ENCODE peak calls at places on chromosomes 16 and 17, in six cellular contexts. Q is GM12865, L is AG04449, P is prostate gland, A is neural progenitor cell, G is suprapubic skin. W is an unnamed sample.

GRCh38 chr16:67423634-67424575 is 7.0 kb upstream of the HSD11B2 start:
- DNase-seq in Q (no peak), L (no peak), P (peak), A (peak), G (no peak), W (no peak)

GRCh38 chr17:65287040-65287439 is 149.9 kb downstream of the RGS9 start:
- DNase-seq in Q (no peak), L (no peak), P (no peak), A (no peak), G (no peak), W (peak)

GRCh38 chr17:64216385-64217248 is 46.4 kb downstream of the TEX2 start:
- DNase-seq in Q (peak), L (no peak), P (no peak), A (peak), G (no peak), W (peak)

GRCh38 chr17:48149174-48150106 is 41.9 kb downstream of the SNX11 start:
- DNase-seq in Q (no peak), L (no peak), P (no peak), A (peak), G (no peak), W (no peak)

GRCh38 chr16:50448981-50449380 is 80.2 kb upstream of the BRD7 start:
- DNase-seq in Q (no peak), L (no peak), P (no peak), A (no peak), G (no peak), W (no peak)

GRCh38 chr17:34798581-34798980 is 162.7 kb downstream of the CCT6B start:
- DNase-seq in Q (no peak), L (no peak), P (no peak), A (peak), G (no peak), W (no peak)

GRCh38 chr16:89971495-89972243 is 23.1 kb downstream of the DEF8 start:
- DNase-seq in Q (peak), L (no peak), P (no peak), A (no peak), G (no peak), W (no peak)

GRCh38 chr16:56871172-56871593 is 6.2 kb downstream of the SLC12A3 start:
- DNase-seq in Q (peak), L (no peak), P (peak), A (no peak), G (no peak), W (no peak)

GRCh38 chr17:68981288-68981687 is 26.1 kb upstream of the ABCA8 start:
- DNase-seq in Q (peak), L (no peak), P (no peak), A (no peak), G (no peak), W (peak)

GRCh38 chr17:33234930-33235685 is 58.0 kb downstream of the ASIC2 start:
- DNase-seq in Q (peak), L (peak), P (peak), A (no peak), G (peak), W (peak)

GRCh38 chr16:81831722-81832126 is 52.6 kb downstream of the PLCG2 start:
- DNase-seq in Q (peak), L (no peak), P (peak), A (no peak), G (no peak), W (no peak)

GRCh38 chr17:41052594-41052993 is 2.4 kb downstream of the KRTAP2-2 start:
- DNase-seq in Q (no peak), L (no peak), P (no peak), A (no peak), G (no peak), W (no peak)

GRCh38 chr16:88816736-88817535 is 5.2 kb upstream of the APRT start:
- DNase-seq in Q (no peak), L (no peak), P (no peak), A (no peak), G (no peak), W (no peak)

GRCh38 chr17:48374650-48375230 is 55.3 kb downstream of the SKAP1 start:
- DNase-seq in Q (peak), L (no peak), P (no peak), A (peak), G (no peak), W (no peak)

GRCh38 chr17:48624544-48625501 is 1.3 kb downstream of the HOXB9 start:
- DNase-seq in Q (no peak), L (no peak), P (no peak), A (peak), G (no peak), W (no peak)

GRCh38 chr17:39404542-39405378 is 3.3 kb upstream of the FBXL20 start:
- DNase-seq in Q (peak), L (peak), P (no peak), A (no peak), G (no peak), W (peak)

GRCh38 chr16:49597796-49598195 is 224.2 kb downstream of the C16orf78 start:
- DNase-seq in Q (peak), L (no peak), P (no peak), A (no peak), G (no peak), W (no peak)

GRCh38 chr17:35521150-35521549 is 16.3 kb downstream of the SLFN12L start:
- DNase-seq in Q (no peak), L (no peak), P (no peak), A (no peak), G (no peak), W (no peak)

GRCh38 chr17:76781056-76781982 is 43.4 kb downstream of the MFSD11 start:
- DNase-seq in Q (peak), L (no peak), P (no peak), A (no peak), G (no peak), W (no peak)

GRCh38 chr17:15287533-15288267 is 22.6 kb upstream of the PMP22 start:
- DNase-seq in Q (no peak), L (no peak), P (no peak), A (no peak), G (no peak), W (no peak)

GRCh38 chr16:17605784-17606183 is 135.0 kb upstream of the XYLT1 start:
- DNase-seq in Q (no peak), L (no peak), P (no peak), A (no peak), G (no peak), W (no peak)

GRCh38 chr16:81790772-81791171 is 11.7 kb downstream of the PLCG2 start:
- DNase-seq in Q (no peak), L (no peak), P (no peak), A (no peak), G (no peak), W (no peak)

GRCh38 chr16:81616321-81617020 is 162.6 kb upstream of the PLCG2 start:
- DNase-seq in Q (peak), L (no peak), P (peak), A (peak), G (peak), W (no peak)

GRCh38 chr17:10127819-10128375 is 70.5 kb downstream of the GAS7 start:
- DNase-seq in Q (no peak), L (peak), P (no peak), A (peak), G (peak), W (peak)

GRCh38 chr17:57634713-57635465 is 110.2 kb downstream of the CCDC182 start:
- DNase-seq in Q (no peak), L (no peak), P (no peak), A (no peak), G (no peak), W (no peak)

GRCh38 chr16:566475-567361 is at the start of gene NHLRC4:
- DNase-seq in Q (peak), L (no peak), P (peak), A (peak), G (no peak), W (no peak)

DNA sequence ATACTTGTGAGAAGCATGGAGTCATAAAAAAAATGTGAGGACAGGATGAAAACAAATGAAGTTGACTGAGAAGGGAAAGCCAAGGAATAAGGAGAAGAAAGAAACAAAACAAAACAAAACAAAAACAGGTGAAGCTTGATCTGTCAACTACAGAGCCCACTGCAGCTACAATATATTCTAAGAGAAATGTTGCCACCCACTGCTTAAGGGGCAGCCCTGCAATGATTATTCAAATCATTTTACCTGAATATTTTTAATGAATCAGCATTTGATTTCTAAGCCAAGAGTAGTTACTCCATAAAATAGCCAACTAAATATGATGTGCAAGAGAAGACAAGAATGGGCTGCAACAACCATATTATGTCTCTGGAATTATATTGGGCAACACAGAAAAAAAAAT is 252.0 kb upstream of the KIF2B start:
- DNase-seq in Q (no peak), L (no peak), P (no peak), A (no peak), G (no peak), W (no peak)
- TF ChIP-seq CTCF in Q (no peak), L (no peak), P (no peak), A (no peak), G (no peak), W (no peak)

DNA sequence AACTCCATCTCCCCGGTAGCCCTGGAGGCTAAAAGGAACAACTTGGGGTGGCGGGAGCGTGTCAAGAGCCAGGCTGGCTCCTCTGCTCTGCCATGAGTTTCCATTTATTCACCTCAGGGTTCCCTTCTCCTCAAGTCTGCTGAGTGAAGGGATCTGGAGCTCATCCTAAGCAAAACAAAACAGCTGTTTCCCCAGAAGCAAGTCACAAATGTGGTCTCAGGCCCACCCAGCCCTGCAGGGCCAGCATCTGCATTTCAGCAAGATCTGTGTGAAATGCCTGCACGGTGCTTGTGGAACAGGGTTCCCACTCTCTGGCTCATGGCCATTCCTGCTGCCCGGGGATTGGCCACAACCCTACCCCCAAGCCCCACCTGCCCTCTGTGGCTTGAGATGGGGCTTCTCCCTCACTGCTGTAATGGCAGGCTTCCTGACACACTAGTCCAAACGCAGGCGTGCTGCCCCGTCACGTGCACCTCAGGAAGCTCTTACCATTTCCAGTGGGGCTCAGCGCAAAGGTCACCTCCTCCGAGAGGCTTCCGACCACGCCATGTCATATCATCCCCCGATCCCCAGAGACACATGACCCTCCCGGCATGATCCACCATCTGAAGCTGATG is 2.3 kb downstream of the SLC38A8 start:
- DNase-seq in Q (no peak), L (no peak), P (no peak), A (no peak), G (no peak), W (no peak)
- H3K4me3 ChIP-seq in Q (no peak), L (no peak), P (no peak), A (no peak), G (no peak), W (no peak)

GRCh38 chr17:45668316-45668715 is 115.8 kb upstream of the CRHR1 start:
- DNase-seq in Q (no peak), L (no peak), P (no peak), A (no peak), G (no peak), W (no peak)

GRCh38 chr17:45666641-45667040 is 117.5 kb upstream of the CRHR1 start:
- DNase-seq in Q (no peak), L (no peak), P (no peak), A (no peak), G (no peak), W (no peak)

GRCh38 chr17:45667591-45668171 is 116.4 kb upstream of the CRHR1 start:
- DNase-seq in Q (no peak), L (no peak), P (no peak), A (no peak), G (no peak), W (no peak)

GRCh38 chr17:45663772-45664171 is 120.3 kb upstream of the CRHR1 start:
- DNase-seq in Q (no peak), L (no peak), P (no peak), A (no peak), G (no peak), W (no peak)

DNA sequence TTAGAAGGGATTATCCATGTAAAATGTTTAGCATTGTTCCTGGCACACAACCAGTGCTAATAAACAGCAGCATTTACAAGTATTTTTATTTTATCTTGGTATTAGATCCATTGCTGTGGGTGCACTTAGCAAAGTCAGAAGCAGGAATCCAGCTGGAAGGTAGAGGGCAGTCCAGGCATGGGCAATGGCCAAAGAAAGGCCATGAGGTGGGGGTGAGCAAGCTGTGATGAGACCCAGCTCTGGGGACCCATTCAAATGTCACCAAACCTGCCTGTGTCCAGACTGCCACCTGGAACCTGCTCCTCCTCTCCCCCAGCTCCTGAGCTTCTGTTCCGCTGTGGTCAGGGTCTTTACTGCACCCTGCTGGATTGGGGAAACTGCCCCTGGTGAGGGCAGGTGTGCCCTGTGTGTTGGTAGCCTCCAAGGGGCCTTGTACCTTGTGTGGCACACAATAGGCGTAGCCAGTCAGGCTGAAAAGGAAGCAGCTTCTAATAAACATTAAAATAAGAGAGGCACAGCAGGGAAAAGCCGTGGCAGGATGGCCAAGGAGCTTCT is 118.0 kb upstream of the CRHR1 start:
- DNase-seq in Q (no peak), L (no peak), P (no peak), A (peak), G (no peak), W (peak)
- TF ChIP-seq CTCF in Q (no peak), L (no peak), P (peak), A (peak), G (no peak), W (peak)

DNA sequence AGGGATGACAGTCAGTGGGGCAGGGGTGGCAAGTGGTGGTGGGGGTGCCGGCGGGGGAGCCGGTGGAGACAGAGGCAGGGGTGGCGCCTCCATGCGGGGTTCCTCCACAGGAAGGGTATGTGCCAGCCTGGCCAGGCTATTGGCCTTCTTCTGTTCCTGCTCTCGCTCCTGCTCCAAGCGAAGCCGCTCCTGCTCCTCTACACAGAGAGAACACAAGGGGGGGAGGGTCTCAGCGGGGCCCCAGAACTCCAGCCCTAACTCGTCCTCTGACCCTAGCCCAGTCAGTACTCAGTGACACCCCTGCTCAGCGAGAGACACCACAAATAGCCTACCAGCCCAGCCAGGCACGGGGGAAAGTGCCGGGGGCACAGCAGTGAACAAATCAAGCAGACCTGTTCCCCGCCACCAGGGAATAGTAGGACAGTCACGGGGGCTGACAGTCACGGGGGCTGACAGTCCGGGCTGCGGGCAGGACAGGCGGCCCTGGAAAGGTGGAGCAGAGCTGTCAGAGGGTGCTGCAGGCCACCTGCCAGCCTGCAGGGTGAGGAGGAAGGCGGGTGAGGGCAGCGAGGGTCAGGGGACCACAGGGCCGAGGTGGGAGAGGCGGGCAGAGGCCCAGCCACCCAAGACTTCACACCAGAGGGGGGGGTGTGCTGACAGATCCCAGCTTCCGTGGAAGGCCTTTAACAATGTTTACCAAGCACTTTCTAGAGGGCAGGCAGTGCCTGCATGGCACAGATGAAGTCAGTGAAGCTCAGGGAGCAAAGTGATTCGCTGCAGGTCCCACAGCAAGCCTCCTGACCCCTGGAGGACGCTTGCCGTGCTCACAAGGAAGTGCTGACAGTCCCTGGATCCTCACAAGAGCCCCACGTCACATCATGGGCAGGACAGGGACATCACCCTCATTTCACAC is 5.3 kb downstream of the MNT start:
- DNase-seq in Q (peak), L (no peak), P (peak), A (no peak), G (peak), W (no peak)
- H3K4me3 ChIP-seq in Q (no peak), L (peak), P (no peak), A (peak), G (no peak), W (no peak)

GRCh38 chr17:5191541-5192417 is at the start of gene ZNF594:
- DNase-seq in Q (peak), L (peak), P (peak), A (peak), G (peak), W (peak)
- TF ChIP-seq CTCF in Q (peak), L (peak), P (peak), A (peak), G (peak), W (peak)

GRCh38 chr16:68448360-68448970 is at the start of gene SMPD3:
- DNase-seq in Q (peak), L (peak), P (peak), A (peak), G (peak), W (peak)
- H3K4me3 ChIP-seq in Q (peak), L (peak), P (peak), A (peak), G (peak), W (peak)